ENCODE peak calls at places on chromosomes 6 and 20, in five cellular contexts. J is cardiac muscle cell, G is body of pancreas, F is A549, O is fibroblast of lung. X is an unnamed sample.

GRCh38 chr6:30672445-30673253 is at the start of gene DHX16:
- DNase-seq in O (peak; percentile 99), J (peak; percentile 96), G (peak; percentile 96), F (peak; percentile 97), X (peak; percentile 97)

GRCh38 chr6:160871320-160871719 is 120.2 kb upstream of the MAP3K4 start:
- DNase-seq in J (no peak), G (no peak), O (no peak), F (no peak), X (no peak)

GRCh38 chr6:46267515-46267914 is 96.7 kb upstream of the ENPP5 start:
- DNase-seq in G (no peak), O (no peak), F (no peak), J (no peak), X (no peak)

GRCh38 chr20:37347891-37348642 is 2.1 kb downstream of the SRC start:
- DNase-seq in F (no peak), O (no peak), J (no peak), G (no peak), X (no peak)

GRCh38 chr6:131159578-131159977 is 24.3 kb downstream of the AKAP7 start:
- DNase-seq in G (no peak), F (no peak), J (no peak), O (peak; percentile 56), X (peak; percentile 71)

GRCh38 chr20:63138855-63139341 is 77.0 kb downstream of the YTHDF1 start:
- DNase-seq in F (no peak), J (no peak), O (no peak), G (no peak), X (no peak)

GRCh38 chr20:61762886-61763739 is 302.6 kb downstream of the TAF4 start:
- DNase-seq in G (no peak), J (no peak), F (no peak), O (no peak), X (no peak)

GRCh38 chr6:136401749-136402148 is 112.1 kb upstream of the BCLAF1 start:
- DNase-seq in F (no peak), G (no peak), O (peak; percentile 19), J (no peak), X (peak; percentile 26)

GRCh38 chr20:43220612-43221011 is 30.9 kb upstream of the PTPRT start:
- DNase-seq in F (no peak), O (no peak), G (no peak), J (no peak), X (no peak)

GRCh38 chr20:5024982-5025381 is 23.7 kb upstream of the SLC23A2 start:
- DNase-seq in J (no peak), O (peak; percentile 38), F (no peak), G (no peak), X (peak; percentile 20)

GRCh38 chr20:47058236-47058635 is 163.6 kb downstream of the EYA2 start:
- DNase-seq in F (no peak), J (no peak), O (no peak), G (no peak), X (no peak)

GRCh38 chr6:158002951-158003853 is 21.5 kb downstream of the SYNJ2 start:
- DNase-seq in G (no peak), O (peak; percentile 89), F (no peak), J (no peak), X (peak; percentile 79)

GRCh38 chr20:43983359-43983758 is 68.7 kb downstream of the TOX2 start:
- DNase-seq in O (no peak), G (no peak), F (peak; percentile 27), J (no peak), X (no peak)

GRCh38 chr6:121157913-121158312 is 176.4 kb downstream of the TBC1D32 start:
- DNase-seq in G (no peak), J (no peak), F (no peak), O (peak; percentile 35), X (peak; percentile 6)

GRCh38 chr6:131867744-131868143 is 59.9 kb downstream of the ENPP1 start:
- DNase-seq in G (no peak), F (no peak), J (no peak), O (no peak), X (no peak)

GRCh38 chr6:100322886-100323285 is 141.8 kb downstream of the SIM1 start:
- DNase-seq in O (no peak), F (no peak), G (no peak), J (no peak), X (no peak)

GRCh38 chr20:3679749-3680700 is 1.8 kb downstream of the ADAM33 start:
- DNase-seq in F (no peak), J (no peak), G (no peak), O (peak; percentile 69), X (peak; percentile 96)

GRCh38 chr20:44448753-44449546 is 26.7 kb upstream of the TTPAL start:
- DNase-seq in O (no peak), F (peak; percentile 61), G (no peak), J (no peak), X (no peak)

GRCh38 chr6:111403388-111403787 is 79.6 kb downstream of the REV3L start:
- DNase-seq in G (no peak), J (no peak), O (no peak), F (no peak), X (no peak)

GRCh38 chr20:9075264-9076095 is 6.6 kb downstream of the PLCB4 start:
- DNase-seq in F (no peak), O (no peak), G (no peak), J (no peak), X (no peak)

GRCh38 chr6:136873733-136874132 is 48.4 kb upstream of the SLC35D3 start:
- DNase-seq in J (no peak), O (peak; percentile 49), F (peak; percentile 13), G (no peak), X (peak; percentile 14)

GRCh38 chr20:16100767-16101166 is 472.5 kb downstream of the KIF16B start:
- DNase-seq in J (no peak), G (no peak), O (no peak), F (no peak), X (no peak)

GRCh38 chr20:49578436-49578835 is 10.5 kb upstream of the PTGIS start:
- DNase-seq in F (no peak), O (no peak), G (no peak), J (no peak), X (no peak)

GRCh38 chr20:8583209-8584106 is 451.4 kb downstream of the PLCB1 start:
- DNase-seq in F (no peak), O (no peak), J (no peak), G (no peak), X (no peak)

GRCh38 chr6:7502743-7503142 is 38.7 kb upstream of the DSP start:
- DNase-seq in F (no peak), O (no peak), J (no peak), G (no peak), X (no peak)

GRCh38 chr6:106620931-106621672 is 8.2 kb downstream of the RTN4IP1 start:
- DNase-seq in G (no peak), O (no peak), J (no peak), F (no peak), X (no peak)

GRCh38 chr6:137975058-137975940 is 108.2 kb downstream of the TNFAIP3 start:
- DNase-seq in G (no peak), J (no peak), O (peak; percentile 36), F (no peak), X (peak; percentile 42)

GRCh38 chr6:15062311-15063252 is 183.3 kb upstream of the JARID2 start:
- DNase-seq in O (peak; percentile 72), G (no peak), J (no peak), F (peak; percentile 20), X (peak; percentile 14)

GRCh38 chr6:87174078-87174579 is 18.8 kb downstream of the ZNF292 start:
- DNase-seq in O (no peak), J (no peak), G (no peak), F (no peak), X (no peak)

GRCh38 chr6:87176493-87176892 is 21.1 kb downstream of the ZNF292 start:
- DNase-seq in O (no peak), F (no peak), J (no peak), G (no peak), X (no peak)

DNA sequence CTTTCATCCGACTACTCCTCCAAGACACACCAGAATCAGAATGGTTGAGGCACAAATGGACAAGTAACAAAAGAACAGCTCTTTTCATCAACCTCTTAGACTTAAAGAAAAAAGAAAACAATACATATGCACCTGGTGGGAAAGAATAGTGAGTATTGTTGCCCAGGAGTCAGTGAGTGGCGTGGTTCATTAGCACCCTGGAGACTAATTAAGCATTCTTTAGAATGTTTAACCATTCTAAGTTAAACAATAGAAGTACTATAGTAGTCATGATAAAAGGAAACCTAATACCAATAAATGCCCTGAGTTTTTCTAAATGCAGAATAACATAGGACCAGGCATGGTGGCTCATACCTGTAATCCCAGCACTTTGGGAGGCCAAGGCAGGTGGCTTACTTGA is 16.9 kb downstream of the ZNF292 start:
- DNase-seq in J (no peak), F (no peak), G (no peak), O (no peak), X (no peak)
- TF ChIP-seq CTCF in J (no peak), F (no peak), G (no peak), O (no peak), X (no peak)

DNA sequence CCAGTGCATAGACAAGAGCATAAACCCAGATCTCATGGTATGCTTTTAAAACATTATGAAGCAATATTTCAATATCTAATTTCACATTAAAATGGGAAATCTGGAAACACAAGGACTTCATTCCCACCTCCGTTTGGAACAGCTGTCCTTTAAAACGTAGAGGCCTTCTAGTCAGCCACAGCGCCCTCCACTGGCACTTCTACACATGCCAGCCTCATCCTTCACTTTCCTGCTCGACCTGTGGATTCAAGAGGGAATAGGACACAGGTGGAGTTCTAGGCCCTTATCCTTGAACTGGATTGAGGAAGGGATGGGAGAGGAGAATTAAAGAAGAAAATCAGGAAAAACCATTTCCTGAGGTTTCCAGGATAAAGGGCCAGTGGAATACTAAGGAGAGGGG is 85.6 kb downstream of the LYRM4 start:
- DNase-seq in F (peak; percentile 29), O (no peak), J (peak; percentile 49), G (no peak), X (no peak)
- TF ChIP-seq CTCF in F (peak; percentile 13), O (peak; percentile 27), J (peak; percentile 42), G (no peak), X (peak; percentile 22)

DNA sequence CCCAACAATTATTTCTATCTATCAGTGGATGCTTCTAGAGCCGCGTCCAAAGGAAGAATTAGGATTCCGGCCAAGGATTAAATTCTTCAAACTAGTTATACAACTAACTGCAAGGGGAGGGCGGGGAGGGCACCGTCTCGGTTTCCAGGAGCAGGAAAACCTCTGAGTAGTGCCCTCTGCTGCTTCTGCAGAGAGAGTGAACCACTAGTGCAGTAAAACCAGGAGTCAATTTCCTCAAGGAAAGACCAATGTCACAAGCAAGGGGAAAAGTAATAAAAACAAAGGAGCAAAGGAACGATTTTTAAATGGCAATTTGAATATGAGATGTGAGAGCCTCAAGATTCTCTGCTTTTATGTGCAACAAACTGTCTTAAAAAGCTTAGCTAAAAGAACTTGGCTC is 16.5 kb upstream of the UBE2J1 start:
- DNase-seq in G (peak; percentile 66), J (peak; percentile 45), O (peak; percentile 59), F (peak; percentile 24), X (peak; percentile 87)
- TF ChIP-seq CTCF in G (peak; percentile 53), J (peak; percentile 53), O (peak; percentile 52), F (peak; percentile 26), X (peak; percentile 61)

GRCh38 chr6:97218912-97219311 is 64.1 kb downstream of the MMS22L start:
- DNase-seq in F (no peak), J (no peak), O (no peak), G (no peak), X (no peak)

DNA sequence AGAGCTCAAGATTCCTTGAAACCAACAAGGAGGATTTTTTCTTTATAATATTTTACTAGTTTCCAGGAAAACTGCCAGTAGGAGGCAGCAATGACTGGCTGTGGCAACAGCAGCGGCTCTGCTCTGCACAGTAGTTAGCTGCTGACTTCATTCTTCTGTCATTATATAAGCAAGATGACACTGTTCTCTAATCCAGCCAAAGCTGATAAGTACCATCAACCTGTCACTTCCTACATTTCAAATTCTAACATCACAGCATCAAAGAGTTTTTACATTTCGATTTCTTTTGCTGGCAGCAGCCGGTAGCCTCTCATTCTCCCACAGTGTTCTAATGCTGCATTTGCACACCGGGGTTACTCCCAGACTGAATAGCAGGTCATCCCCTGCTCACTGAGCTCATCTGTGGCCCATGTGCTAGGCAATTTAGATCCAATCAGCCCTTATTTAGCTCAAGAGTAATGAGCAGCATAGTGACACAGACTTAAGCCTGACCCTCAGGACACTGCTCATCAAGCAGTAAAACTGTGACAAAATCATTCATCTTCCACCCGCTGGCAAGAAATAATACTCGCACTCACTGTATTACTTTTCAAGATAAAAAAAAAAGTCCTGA is 67.8 kb downstream of the MMS22L start:
- DNase-seq in G (no peak), O (peak; percentile 77), J (peak; percentile 64), F (peak; percentile 26), X (peak; percentile 79)
- TF ChIP-seq CTCF in G (peak; percentile 23), O (peak; percentile 63), J (peak; percentile 61), F (peak; percentile 46), X (peak; percentile 69)